ENCODE peak calls at places on chromosomes 16 and 17, in six cellular contexts. One of them, this sample, is unnamed.

GRCh38 chr16:57084257-57084770 is 8.1 kb upstream of the CPNE2 start:
- DNase-seq in uterus: peak; percentile 62
- DNase-seq in right atrium auricular region: peak; percentile 83
- DNase-seq in sigmoid colon: peak; percentile 85
- DNase-seq in cardiac muscle cell: peak; percentile 79
- DNase-seq in endothelial cell: peak; percentile 73
- DNase-seq in this sample: peak; percentile 70

GRCh38 chr16:22402191-22402590 is 27.8 kb upstream of the CDR2 start:
- DNase-seq in uterus: no peak
- DNase-seq in right atrium auricular region: no peak
- DNase-seq in sigmoid colon: no peak
- DNase-seq in cardiac muscle cell: no peak
- DNase-seq in endothelial cell: no peak
- DNase-seq in this sample: no peak

GRCh38 chr16:2468725-2469398 is 2.2 kb upstream of the NTN3 start:
- DNase-seq in uterus: no peak
- DNase-seq in right atrium auricular region: no peak
- DNase-seq in sigmoid colon: no peak
- DNase-seq in cardiac muscle cell: no peak
- DNase-seq in endothelial cell: no peak
- DNase-seq in this sample: no peak

GRCh38 chr17:56593073-56593740 is at the start of gene NOG:
- DNase-seq in uterus: peak; percentile 16
- DNase-seq in right atrium auricular region: no peak
- DNase-seq in sigmoid colon: no peak
- DNase-seq in cardiac muscle cell: peak; percentile 12
- DNase-seq in endothelial cell: peak; percentile 47
- DNase-seq in this sample: no peak

GRCh38 chr17:83085103-83085502 is 5.7 kb downstream of the METRNL start:
- DNase-seq in uterus: no peak
- DNase-seq in right atrium auricular region: no peak
- DNase-seq in sigmoid colon: no peak
- DNase-seq in cardiac muscle cell: no peak
- DNase-seq in endothelial cell: no peak
- DNase-seq in this sample: no peak

GRCh38 chr16:85168732-85169256 is 56.5 kb upstream of the CIBAR2 start:
- DNase-seq in uterus: peak; percentile 78
- DNase-seq in right atrium auricular region: peak; percentile 73
- DNase-seq in sigmoid colon: peak; percentile 90
- DNase-seq in cardiac muscle cell: peak; percentile 80
- DNase-seq in endothelial cell: no peak
- DNase-seq in this sample: no peak

GRCh38 chr17:34556384-34556783 is 23.0 kb upstream of the TMEM132E start:
- DNase-seq in uterus: no peak
- DNase-seq in right atrium auricular region: no peak
- DNase-seq in sigmoid colon: no peak
- DNase-seq in cardiac muscle cell: peak; percentile 38
- DNase-seq in endothelial cell: peak; percentile 59
- DNase-seq in this sample: no peak

GRCh38 chr17:74798239-74798707 is 22.1 kb upstream of the NAT9 start:
- DNase-seq in uterus: no peak
- DNase-seq in right atrium auricular region: no peak
- DNase-seq in sigmoid colon: no peak
- DNase-seq in cardiac muscle cell: no peak
- DNase-seq in endothelial cell: no peak
- DNase-seq in this sample: no peak

GRCh38 chr17:43079578-43080302 is 45.4 kb downstream of the BRCA1 start:
- DNase-seq in uterus: no peak
- DNase-seq in right atrium auricular region: no peak
- DNase-seq in sigmoid colon: no peak
- DNase-seq in cardiac muscle cell: no peak
- DNase-seq in endothelial cell: no peak
- DNase-seq in this sample: no peak

GRCh38 chr17:57940653-57941329 is 14.4 kb downstream of the CUEDC1 start:
- DNase-seq in uterus: peak; percentile 41
- DNase-seq in right atrium auricular region: no peak
- DNase-seq in sigmoid colon: peak; percentile 92
- DNase-seq in cardiac muscle cell: no peak
- DNase-seq in endothelial cell: no peak
- DNase-seq in this sample: no peak

GRCh38 chr17:65855245-65855644 is 293.8 kb upstream of the AXIN2 start:
- DNase-seq in uterus: no peak
- DNase-seq in right atrium auricular region: no peak
- DNase-seq in sigmoid colon: no peak
- DNase-seq in cardiac muscle cell: peak; percentile 6
- DNase-seq in endothelial cell: no peak
- DNase-seq in this sample: no peak

GRCh38 chr17:9890124-9890523 is 14.9 kb downstream of the RCVRN start:
- DNase-seq in uterus: no peak
- DNase-seq in right atrium auricular region: no peak
- DNase-seq in sigmoid colon: no peak
- DNase-seq in cardiac muscle cell: peak; percentile 62
- DNase-seq in endothelial cell: peak; percentile 67
- DNase-seq in this sample: no peak

GRCh38 chr17:66469088-66469442 is 166.7 kb downstream of the PRKCA start:
- DNase-seq in uterus: no peak
- DNase-seq in right atrium auricular region: no peak
- DNase-seq in sigmoid colon: no peak
- DNase-seq in cardiac muscle cell: no peak
- DNase-seq in endothelial cell: no peak
- DNase-seq in this sample: no peak

GRCh38 chr16:85557083-85557975 is 55.8 kb upstream of the GSE1 start:
- DNase-seq in uterus: peak; percentile 47
- DNase-seq in right atrium auricular region: no peak
- DNase-seq in sigmoid colon: no peak
- DNase-seq in cardiac muscle cell: no peak
- DNase-seq in endothelial cell: no peak
- DNase-seq in this sample: peak; percentile 24

GRCh38 chr16:17271687-17272086 is 199.1 kb downstream of the XYLT1 start:
- DNase-seq in uterus: no peak
- DNase-seq in right atrium auricular region: no peak
- DNase-seq in sigmoid colon: no peak
- DNase-seq in cardiac muscle cell: peak; percentile 8
- DNase-seq in endothelial cell: no peak
- DNase-seq in this sample: no peak

GRCh38 chr16:13702614-13703013 is 217.3 kb upstream of the ERCC4 start:
- DNase-seq in uterus: no peak
- DNase-seq in right atrium auricular region: no peak
- DNase-seq in sigmoid colon: no peak
- DNase-seq in cardiac muscle cell: no peak
- DNase-seq in endothelial cell: no peak
- DNase-seq in this sample: no peak

GRCh38 chr17:40331743-40332641 is 23.0 kb downstream of the RARA start:
- DNase-seq in uterus: peak; percentile 93
- DNase-seq in right atrium auricular region: peak; percentile 90
- DNase-seq in sigmoid colon: peak; percentile 95
- DNase-seq in cardiac muscle cell: peak; percentile 95
- DNase-seq in endothelial cell: no peak
- DNase-seq in this sample: no peak

GRCh38 chr17:5509482-5509881 is 23.1 kb downstream of the MIS12 start:
- DNase-seq in uterus: no peak
- DNase-seq in right atrium auricular region: no peak
- DNase-seq in sigmoid colon: no peak
- DNase-seq in cardiac muscle cell: peak; percentile 40
- DNase-seq in endothelial cell: no peak
- DNase-seq in this sample: no peak

GRCh38 chr17:74768763-74769114 is 7.4 kb downstream of the NAT9 start:
- DNase-seq in uterus: no peak
- DNase-seq in right atrium auricular region: no peak
- DNase-seq in sigmoid colon: no peak
- DNase-seq in cardiac muscle cell: no peak
- DNase-seq in endothelial cell: no peak
- DNase-seq in this sample: no peak

GRCh38 chr17:47956818-47957590 is 679 bp downstream of the PRR15L start:
- DNase-seq in uterus: no peak
- DNase-seq in right atrium auricular region: no peak
- DNase-seq in sigmoid colon: no peak
- DNase-seq in cardiac muscle cell: no peak
- DNase-seq in endothelial cell: no peak
- DNase-seq in this sample: no peak
- TF ChIP-seq CTCF in uterus: no peak
- TF ChIP-seq CTCF in right atrium auricular region: no peak
- TF ChIP-seq CTCF in sigmoid colon: no peak
- TF ChIP-seq CTCF in cardiac muscle cell: no peak
- TF ChIP-seq CTCF in endothelial cell: no peak
- TF ChIP-seq CTCF in this sample: no peak

GRCh38 chr17:29586676-29587469 is 2.6 kb downstream of the GIT1 start:
- DNase-seq in uterus: peak; percentile 16
- DNase-seq in right atrium auricular region: no peak
- DNase-seq in sigmoid colon: no peak
- DNase-seq in cardiac muscle cell: no peak
- DNase-seq in endothelial cell: no peak
- DNase-seq in this sample: no peak

GRCh38 chr17:29584452-29585079 is 4.9 kb downstream of the GIT1 start:
- DNase-seq in uterus: no peak
- DNase-seq in right atrium auricular region: no peak
- DNase-seq in sigmoid colon: no peak
- DNase-seq in cardiac muscle cell: no peak
- DNase-seq in endothelial cell: no peak
- DNase-seq in this sample: no peak

GRCh38 chr17:29587591-29587990 is 1.9 kb downstream of the GIT1 start:
- DNase-seq in uterus: no peak
- DNase-seq in right atrium auricular region: no peak
- DNase-seq in sigmoid colon: no peak
- DNase-seq in cardiac muscle cell: no peak
- DNase-seq in endothelial cell: no peak
- DNase-seq in this sample: no peak

GRCh38 chr17:29583324-29584248 is 5.9 kb downstream of the GIT1 start:
- DNase-seq in uterus: peak; percentile 17
- DNase-seq in right atrium auricular region: no peak
- DNase-seq in sigmoid colon: no peak
- DNase-seq in cardiac muscle cell: no peak
- DNase-seq in endothelial cell: no peak
- DNase-seq in this sample: no peak

GRCh38 chr17:29585080-29585751 is 4.2 kb downstream of the GIT1 start:
- DNase-seq in uterus: peak; percentile 16
- DNase-seq in right atrium auricular region: no peak
- DNase-seq in sigmoid colon: no peak
- DNase-seq in cardiac muscle cell: peak; percentile 45
- DNase-seq in endothelial cell: peak; percentile 53
- DNase-seq in this sample: no peak
- TF ChIP-seq CTCF in uterus: peak; percentile 23
- TF ChIP-seq CTCF in right atrium auricular region: peak; percentile 11
- TF ChIP-seq CTCF in sigmoid colon: no peak
- TF ChIP-seq CTCF in cardiac muscle cell: peak; percentile 38
- TF ChIP-seq CTCF in endothelial cell: no peak
- TF ChIP-seq CTCF in this sample: peak; percentile 35

GRCh38 chr17:7020894-7021664 is 1.8 kb upstream of the BCL6B start:
- DNase-seq in uterus: no peak
- DNase-seq in right atrium auricular region: no peak
- DNase-seq in sigmoid colon: no peak
- DNase-seq in cardiac muscle cell: no peak
- DNase-seq in endothelial cell: no peak
- DNase-seq in this sample: no peak

GRCh38 chr17:7019839-7020519 is 2.9 kb upstream of the BCL6B start:
- DNase-seq in uterus: peak; percentile 69
- DNase-seq in right atrium auricular region: no peak
- DNase-seq in sigmoid colon: peak; percentile 83
- DNase-seq in cardiac muscle cell: peak; percentile 76
- DNase-seq in endothelial cell: peak; percentile 74
- DNase-seq in this sample: no peak

GRCh38 chr17:7022791-7023571 is at the start of gene BCL6B:
- DNase-seq in uterus: peak; percentile 27
- DNase-seq in right atrium auricular region: no peak
- DNase-seq in sigmoid colon: no peak
- DNase-seq in cardiac muscle cell: no peak
- DNase-seq in endothelial cell: peak; percentile 74
- DNase-seq in this sample: no peak

GRCh38 chr17:7023576-7024401 is 939 bp downstream of the BCL6B start:
- DNase-seq in uterus: peak; percentile 85
- DNase-seq in right atrium auricular region: peak; percentile 94
- DNase-seq in sigmoid colon: peak; percentile 94
- DNase-seq in cardiac muscle cell: peak; percentile 93
- DNase-seq in endothelial cell: peak; percentile 98
- DNase-seq in this sample: peak; percentile 93

DNA sequence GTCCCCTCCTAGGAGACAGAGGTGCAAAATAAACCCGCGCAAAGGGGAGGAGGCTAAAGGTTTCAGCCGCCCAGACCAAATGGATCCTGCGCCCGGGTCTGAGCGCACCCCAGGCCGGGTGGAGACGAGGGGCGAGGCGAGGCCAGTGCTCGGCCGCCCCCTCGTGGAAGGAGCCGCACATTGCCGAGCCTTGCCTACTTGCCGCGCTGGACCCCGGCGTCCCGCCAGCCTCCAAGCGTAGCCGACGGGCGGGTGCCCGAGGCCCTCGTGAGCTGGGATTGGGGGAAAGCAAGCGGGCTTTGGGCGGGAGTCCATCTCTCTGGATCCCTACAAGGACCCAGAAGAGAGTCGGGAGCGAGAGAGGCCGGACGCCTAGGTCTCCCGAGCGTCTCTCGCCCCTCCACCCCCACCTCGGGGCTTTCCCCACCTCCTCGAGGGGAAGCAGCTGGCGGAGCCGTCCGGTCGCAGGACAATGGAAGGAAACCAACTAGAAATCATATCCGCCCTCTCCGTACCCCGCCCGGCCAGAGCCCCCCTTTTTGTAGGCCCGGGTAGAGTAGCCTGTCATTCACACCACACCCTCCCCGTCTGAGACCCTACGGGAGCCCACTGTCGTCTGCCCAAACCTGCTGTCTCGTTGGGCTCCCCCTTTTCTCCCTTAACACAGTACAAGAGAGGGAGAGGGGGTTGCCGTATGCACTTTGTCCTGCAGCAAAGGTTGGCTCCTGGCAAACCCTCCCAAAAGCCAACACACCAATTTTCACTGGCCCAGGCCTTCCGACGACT is 664 bp upstream of the BCL6B start:
- DNase-seq in uterus: peak; percentile 79
- DNase-seq in right atrium auricular region: peak; percentile 78
- DNase-seq in sigmoid colon: peak; percentile 91
- DNase-seq in cardiac muscle cell: peak; percentile 79
- DNase-seq in endothelial cell: peak; percentile 96
- DNase-seq in this sample: peak; percentile 72
- TF ChIP-seq CTCF in uterus: peak; percentile 94
- TF ChIP-seq CTCF in right atrium auricular region: peak; percentile 97
- TF ChIP-seq CTCF in sigmoid colon: peak; percentile 90
- TF ChIP-seq CTCF in cardiac muscle cell: peak; percentile 93
- TF ChIP-seq CTCF in endothelial cell: peak; percentile 97
- TF ChIP-seq CTCF in this sample: peak; percentile 96

DNA sequence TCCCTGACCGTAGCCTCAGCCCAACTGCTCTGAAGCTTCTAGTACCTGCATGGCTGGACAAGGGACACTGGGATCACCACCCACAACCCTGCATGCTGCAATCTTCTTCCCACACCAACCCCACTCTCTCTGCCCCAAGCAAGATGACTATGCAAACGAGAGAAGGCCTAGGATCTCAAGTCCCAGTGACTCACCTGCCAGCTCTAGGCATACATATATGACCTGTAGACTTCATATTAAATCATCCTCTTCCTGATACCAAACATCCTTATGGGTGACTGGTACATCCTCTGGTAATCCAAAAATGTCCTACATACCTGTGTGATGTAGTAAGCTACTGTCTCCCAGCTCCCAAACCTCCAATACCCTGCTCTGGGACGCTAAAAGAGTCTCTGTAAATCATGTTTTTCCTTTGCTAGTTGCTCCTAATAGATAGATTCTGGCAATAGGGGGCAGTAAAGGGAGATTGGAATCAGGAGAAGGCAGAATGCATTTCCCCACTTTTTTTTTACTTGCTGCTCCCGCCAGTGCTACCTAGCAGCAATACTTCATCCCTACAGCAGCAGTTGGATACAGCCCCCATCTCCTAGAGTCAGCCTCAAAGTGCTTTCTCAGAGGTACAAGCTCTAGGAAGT is 43.4 kb upstream of the SOX9 start:
- DNase-seq in uterus: no peak
- DNase-seq in right atrium auricular region: peak; percentile 42
- DNase-seq in sigmoid colon: no peak
- DNase-seq in cardiac muscle cell: no peak
- DNase-seq in endothelial cell: no peak
- DNase-seq in this sample: no peak
- TF ChIP-seq CTCF in uterus: no peak
- TF ChIP-seq CTCF in right atrium auricular region: no peak
- TF ChIP-seq CTCF in sigmoid colon: no peak
- TF ChIP-seq CTCF in cardiac muscle cell: peak; percentile 3
- TF ChIP-seq CTCF in endothelial cell: no peak
- TF ChIP-seq CTCF in this sample: no peak